ENCODE peak calls at places on chromosome 22, in eight cellular contexts. P is thyroid gland; X is right lobe of liver; I is mesenchymal stem cell; F is mucosa of descending colon; L is upper lobe of right lung; U is heart left ventricle; D is CD4-positive, alpha-beta T cell. N is an unnamed sample. For H3K9me3, the result is how much of the 10 kb centered on the place peaks cover.

GRCh38 chr22:16960220-16960883 is 47.7 kb downstream of the GAB4 start:
- DNase-seq in I (no peak), D (no peak), X (no peak), L (no peak), F (no peak), U (no peak), P (no peak), N (no peak)

GRCh38 chr22:33188316-33188715 is 130.1 kb upstream of the SYN3 start:
- DNase-seq in P (no peak), X (no peak), I (no peak), D (no peak), F (no peak), U (no peak), L (no peak), N (no peak)

GRCh38 chr22:37742374-37743092 is 45.7 kb downstream of the TRIOBP start:
- DNase-seq in L (no peak), F (no peak), U (no peak), I (peak), X (no peak), D (no peak), P (peak), N (no peak)

GRCh38 chr22:32628626-32629587 is 154.3 kb downstream of the FBXO7 start:
- DNase-seq in P (no peak), L (no peak), D (no peak), X (peak), U (no peak), F (no peak), I (peak), N (no peak)

GRCh38 chr22:50293441-50294318 is 13.8 kb downstream of the PLXNB2 start:
- DNase-seq in L (peak), D (no peak), I (peak), U (no peak), X (peak), F (peak), P (peak), N (no peak)

GRCh38 chr22:30978304-30978962 is 9.4 kb downstream of the TUG1 start:
- DNase-seq in D (no peak), I (no peak), L (no peak), X (no peak), F (no peak), P (no peak), U (no peak), N (no peak)

GRCh38 chr22:25702571-25703167 is 39.3 kb upstream of the MYO18B start:
- DNase-seq in P (no peak), X (no peak), F (no peak), U (no peak), L (no peak), I (no peak), D (no peak), N (no peak)

GRCh38 chr22:19550382-19550781 is 26.2 kb upstream of the CLDN5 start:
- DNase-seq in D (no peak), L (no peak), P (no peak), X (no peak), F (no peak), U (no peak), I (no peak), N (no peak)

GRCh38 chr22:35349704-35350538 is 31.0 kb upstream of the HMOX1 start:
- DNase-seq in F (no peak), U (peak), P (peak), L (peak), I (no peak), D (no peak), X (peak), N (no peak)

GRCh38 chr22:28075260-28075981 is 156.4 kb upstream of the PITPNB start:
- DNase-seq in U (no peak), X (no peak), I (peak), L (no peak), P (peak), F (peak), D (no peak), N (no peak)

GRCh38 chr22:23536821-23537345 is 43.2 kb downstream of the IGLL1 start:
- DNase-seq in L (peak), P (no peak), F (no peak), U (no peak), X (peak), D (no peak), I (no peak), N (no peak)

GRCh38 chr22:27116295-27116694 is 458.9 kb downstream of the MIAT start:
- DNase-seq in U (no peak), L (no peak), P (no peak), X (no peak), I (no peak), F (no peak), D (no peak), N (no peak)

GRCh38 chr22:17172172-17172833 is 13.2 kb upstream of the HDHD5 start:
- DNase-seq in D (no peak), I (no peak), F (no peak), L (peak), P (peak), X (peak), U (peak), N (no peak)

GRCh38 chr22:30426395-30427353 is 1.1 kb downstream of the MTFP1 start:
- DNase-seq in X (peak), P (peak), D (peak), I (peak), L (peak), U (peak), F (peak), N (peak)

GRCh38 chr22:42645938-42646568 is 3.1 kb downstream of the CYB5R3 start:
- DNase-seq in D (no peak), L (no peak), I (no peak), F (peak), P (peak), U (no peak), X (peak), N (no peak)

GRCh38 chr22:50523806-50524663 is 1.4 kb downstream of the SCO2 start:
- DNase-seq in U (peak), P (no peak), I (peak), X (peak), L (no peak), D (no peak), F (no peak), N (no peak)

GRCh38 chr22:29207562-29208501 is 2.1 kb downstream of the EMID1 start:
- DNase-seq in D (no peak), I (no peak), X (no peak), F (no peak), L (no peak), P (no peak), U (no peak), N (no peak)

GRCh38 chr22:45688606-45689080 is 17.0 kb downstream of the ATXN10 start:
- DNase-seq in F (no peak), X (peak), U (no peak), D (no peak), P (no peak), L (no peak), I (peak), N (no peak)

GRCh38 chr22:36160499-36160942 is at the start of gene APOL3:
- DNase-seq in U (peak), P (peak), I (peak), L (peak), F (peak), X (peak), D (peak), N (no peak)

GRCh38 chr22:19998232-19998951 is 18.2 kb downstream of the ARVCF start:
- DNase-seq in P (peak), I (no peak), D (no peak), F (no peak), X (no peak), U (peak), L (no peak), N (no peak)

GRCh38 chr22:39117585-39118191 is 20.6 kb downstream of the APOBEC3H start:
- DNase-seq in F (peak), U (no peak), D (peak), I (peak), L (no peak), P (peak), X (no peak), N (no peak)

GRCh38 chr22:29695129-29695926 is 24.5 kb upstream of the CABP7 start:
- DNase-seq in X (no peak), P (no peak), D (no peak), L (no peak), F (no peak), I (no peak), U (peak), N (no peak)

GRCh38 chr22:40479887-40480538 is 109.6 kb downstream of the SGSM3 start:
- DNase-seq in D (no peak), L (no peak), F (no peak), U (no peak), I (no peak), P (no peak), X (no peak), N (no peak)

GRCh38 chr22:27241430-27242110 is 560.0 kb downstream of the MN1 start:
- DNase-seq in D (no peak), P (peak), X (no peak), L (no peak), I (peak), F (no peak), U (peak), N (no peak)

GRCh38 chr22:22870577-22871398 is 16.8 kb upstream of the IGLL5 start:
- DNase-seq in U (no peak), F (no peak), D (no peak), X (no peak), P (no peak), I (no peak), L (no peak), N (no peak)

GRCh38 chr22:36445158-36445668 is 36.2 kb downstream of the TXN2 start:
- DNase-seq in D (no peak), P (no peak), I (peak), X (no peak), F (no peak), U (peak), L (no peak), N (no peak)

GRCh38 chr22:36244522-36245391 is 5.4 kb upstream of the APOL2 start:
- DNase-seq in F (no peak), X (no peak), D (no peak), P (no peak), U (no peak), L (no peak), I (no peak), N (no peak)

GRCh38 chr22:10778296-10778814 is 4749.6 kb upstream of the OR11H1 start:
- DNase-seq in X (no peak), F (no peak), D (no peak), L (no peak), I (no peak), P (no peak), U (no peak), N (no peak)

GRCh38 chr22:10780281-10780680 is 4747.7 kb upstream of the OR11H1 start:
- DNase-seq in I (no peak), U (no peak), D (no peak), X (no peak), L (no peak), P (no peak), F (no peak), N (no peak)

DNA sequence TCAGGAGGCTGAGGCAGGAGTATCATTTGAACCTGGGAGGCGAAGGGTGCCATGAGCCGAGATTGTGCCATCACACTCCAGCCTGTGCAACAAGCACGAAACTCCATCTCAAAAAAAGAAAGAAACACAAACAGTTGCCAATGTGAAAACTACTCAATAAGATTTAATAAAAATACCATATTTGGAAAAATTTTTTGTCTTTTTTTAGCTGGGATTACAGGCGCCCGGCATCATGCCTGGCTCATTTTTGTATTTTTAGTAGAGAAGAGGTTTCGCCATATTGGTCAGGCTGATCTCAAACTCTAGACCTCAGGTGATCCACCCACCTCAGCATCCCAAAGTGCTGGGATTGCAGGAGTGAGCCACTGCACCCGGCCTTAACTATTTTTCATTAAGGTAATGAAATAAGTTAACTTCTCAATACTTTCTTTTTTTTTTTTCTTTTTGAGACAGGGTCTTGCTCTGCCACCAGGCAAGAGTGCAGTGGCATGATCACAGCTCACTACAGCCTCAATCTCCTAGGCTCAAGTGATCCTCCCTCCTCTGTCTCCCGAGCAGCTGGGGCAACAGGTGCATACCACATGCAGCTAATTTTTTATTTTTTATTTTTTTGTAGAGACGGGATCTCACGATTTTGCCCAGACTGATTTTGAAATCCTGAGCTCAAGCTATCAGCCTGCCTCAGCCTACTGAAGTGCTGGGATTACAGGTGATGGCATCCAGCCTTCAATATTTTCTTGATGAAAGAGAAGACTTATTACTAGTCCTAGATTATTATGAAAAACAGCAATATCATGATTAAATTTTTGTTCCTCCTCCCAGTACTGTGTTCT is 4746.2 kb upstream of the OR11H1 start:
- DNase-seq in U (no peak), D (no peak), P (no peak), F (no peak), X (no peak), I (no peak), L (no peak), N (no peak)
- H3K9me3 ChIP-seq in U (under half), D (under half), P (under half), F (half or more), X (under half), I (under half), L (under half), N (under half)

GRCh38 chr22:49146511-49146910 is 681.2 kb downstream of the BRD1 start:
- DNase-seq in I (no peak), X (no peak), L (no peak), U (no peak), F (no peak), D (no peak), P (no peak), N (no peak)

GRCh38 chr22:49149721-49150608 is 677.7 kb downstream of the BRD1 start:
- DNase-seq in F (no peak), U (peak), I (no peak), D (no peak), L (no peak), P (no peak), X (no peak), N (no peak)

GRCh38 chr22:49148895-49149418 is 678.7 kb downstream of the BRD1 start:
- DNase-seq in X (no peak), U (no peak), D (no peak), F (no peak), P (no peak), I (no peak), L (no peak), N (no peak)

GRCh38 chr22:49147171-49147570 is 680.5 kb downstream of the BRD1 start:
- DNase-seq in I (no peak), L (no peak), X (no peak), P (no peak), F (no peak), U (peak), D (no peak), N (no peak)

DNA sequence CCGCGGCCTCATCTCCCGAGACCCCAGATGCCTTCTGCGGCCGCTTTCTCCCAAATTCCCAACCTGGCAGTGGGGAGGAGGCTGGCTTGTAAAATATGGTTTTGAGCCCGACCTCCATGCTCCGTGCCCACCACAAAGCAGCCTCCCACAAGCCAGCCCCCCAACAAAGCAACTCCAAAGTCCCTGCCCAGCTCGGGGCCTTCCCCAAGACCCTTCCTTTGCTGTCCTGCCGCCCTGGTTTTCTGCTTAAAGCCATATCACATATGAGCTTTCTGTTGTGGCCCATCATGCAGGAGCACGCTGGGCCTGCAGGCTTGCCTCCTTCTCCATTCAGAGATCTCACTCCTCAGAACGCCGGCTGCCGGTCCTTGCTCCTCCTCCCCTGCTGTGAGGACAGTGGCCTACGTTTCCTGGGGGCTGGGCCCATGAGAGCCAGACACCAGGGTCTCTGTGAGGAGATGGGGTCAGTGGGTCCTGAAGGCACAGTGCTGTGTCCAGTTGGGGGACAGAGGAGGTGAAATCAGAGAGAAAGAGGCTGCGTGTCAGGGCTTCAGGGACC is 680.0 kb downstream of the BRD1 start:
- DNase-seq in X (no peak), D (no peak), I (no peak), L (no peak), P (no peak), U (peak), F (no peak), N (no peak)
- H3K9me3 ChIP-seq in X (under half), D (under half), I (under half), L (under half), P (under half), U (under half), F (under half), N (under half)

GRCh38 chr22:47247609-47248240 is 485.3 kb downstream of the TBC1D22A start:
- DNase-seq in F (no peak), P (no peak), L (no peak), U (no peak), I (no peak), X (no peak), D (no peak), N (no peak)
- H3K9me3 ChIP-seq in F (under half), P (under half), L (under half), U (under half), I (under half), X (under half), D (under half), N (under half)

GRCh38 chr22:47814474-47814873 is 1052.0 kb downstream of the TBC1D22A start:
- DNase-seq in I (no peak), D (no peak), P (no peak), X (no peak), U (no peak), L (no peak), F (no peak), N (no peak)

GRCh38 chr22:47816121-47816915 is 1053.9 kb downstream of the TBC1D22A start:
- DNase-seq in F (no peak), L (no peak), X (no peak), P (no peak), D (no peak), U (no peak), I (no peak), N (no peak)

GRCh38 chr22:47811971-47812370 is 1049.5 kb downstream of the TBC1D22A start:
- DNase-seq in P (no peak), L (no peak), X (no peak), I (no peak), F (no peak), U (no peak), D (no peak), N (no peak)

GRCh38 chr22:47810505-47811500 is 1048.4 kb downstream of the TBC1D22A start:
- DNase-seq in I (no peak), D (no peak), U (no peak), F (no peak), L (no peak), X (no peak), P (no peak), N (no peak)

GRCh38 chr22:47813661-47814060 is 1051.2 kb downstream of the TBC1D22A start:
- DNase-seq in P (no peak), L (no peak), I (no peak), F (no peak), U (no peak), X (no peak), D (no peak), N (no peak)
- H3K9me3 ChIP-seq in P (under half), L (under half), I (under half), F (under half), U (under half), X (under half), D (under half), N (under half)

DNA sequence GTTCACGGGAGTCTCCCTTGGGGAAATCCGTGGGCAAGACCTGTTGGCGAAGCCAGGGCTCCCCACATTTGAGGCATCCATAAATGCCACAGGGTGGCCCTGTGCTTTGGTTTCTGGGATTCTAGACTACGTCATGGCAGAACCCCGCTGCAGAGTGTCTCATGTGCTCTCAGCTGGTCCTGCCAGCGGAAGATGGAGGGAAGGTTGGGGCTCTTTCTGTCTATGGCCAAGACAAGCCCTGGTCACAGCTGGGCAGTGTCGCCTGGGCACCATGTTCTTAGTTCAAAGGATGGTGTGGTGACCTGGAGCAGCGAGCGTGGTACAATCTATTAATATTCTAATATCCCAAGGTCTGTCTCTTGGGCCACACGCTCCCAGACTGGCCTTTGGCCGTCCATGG is 511.7 kb downstream of the TBC1D22A start:
- DNase-seq in P (no peak), I (no peak), D (no peak), L (peak), X (no peak), U (no peak), F (no peak), N (no peak)
- H3K9me3 ChIP-seq in P (under half), I (under half), D (under half), L (under half), X (under half), U (under half), F (under half), N (under half)

GRCh38 chr22:49087163-49087562 is 740.5 kb downstream of the BRD1 start:
- DNase-seq in X (no peak), U (no peak), I (no peak), D (no peak), P (no peak), L (peak), F (no peak), N (no peak)
- H3K9me3 ChIP-seq in X (under half), U (under half), I (under half), D (under half), P (under half), L (under half), F (under half), N (under half)

N was measured in iPS DF 6.9.